ENCODE peak calls at places on chromosomes 2 and 18, in five cellular contexts. B is HCT116, Y is GM23338, P is HepG2, C is neural progenitor cell. J is an unnamed sample.

GRCh38 chr18:7987284-7987976 is 420.3 kb downstream of the PTPRM start:
- DNase-seq in B (no peak), Y (no peak), P (no peak), C (no peak), J (no peak)

GRCh38 chr2:226994775-226995174 is 158.9 kb downstream of the RHBDD1 start:
- DNase-seq in B (peak; percentile 56), Y (no peak), P (peak; percentile 23), C (peak; percentile 11), J (no peak)

GRCh38 chr2:158325031-158325781 is 131.3 kb downstream of the CCDC148 start:
- DNase-seq in B (no peak), Y (no peak), P (peak; percentile 38), C (no peak), J (no peak)

GRCh38 chr2:26251893-26252292 is 7.2 kb downstream of the HADHB start:
- DNase-seq in B (no peak), Y (no peak), P (no peak), C (no peak), J (no peak)

GRCh38 chr2:36433311-36434217 is 78.0 kb downstream of the CRIM1 start:
- DNase-seq in B (no peak), Y (no peak), P (peak; percentile 97), C (peak; percentile 48), J (no peak)

GRCh38 chr2:200608341-200609026 is 22.7 kb downstream of the AOX1 start:
- DNase-seq in B (no peak), Y (no peak), P (no peak), C (no peak), J (no peak)

GRCh38 chr18:77082316-77082715 is 50.3 kb downstream of the MBP start:
- DNase-seq in B (no peak), Y (no peak), P (no peak), C (no peak), J (no peak)

GRCh38 chr2:138475394-138475793 is 26.2 kb upstream of the SPOPL start:
- DNase-seq in B (no peak), Y (no peak), P (peak; percentile 77), C (no peak), J (no peak)

GRCh38 chr2:8986327-8986976 is 17.0 kb downstream of the MBOAT2 start:
- DNase-seq in B (no peak), Y (peak; percentile 84), P (peak; percentile 36), C (peak; percentile 31), J (no peak)

GRCh38 chr2:17539993-17540812 is at the start of gene VSNL1:
- DNase-seq in B (peak; percentile 79), Y (peak; percentile 96), P (peak; percentile 98), C (peak; percentile 98), J (peak; percentile 94)

GRCh38 chr2:199589303-199589702 is 131.6 kb upstream of the SATB2 start:
- DNase-seq in B (no peak), Y (no peak), P (no peak), C (peak; percentile 27), J (no peak)

GRCh38 chr18:23136326-23137092 is 1.2 kb downstream of the CABLES1 start:
- DNase-seq in B (no peak), Y (peak; percentile 56), P (no peak), C (peak; percentile 41), J (peak; percentile 48)
- TF ChIP-seq EZH2 in B (no peak), Y (peak; percentile 7), P (no peak), C (peak; percentile 90), J (no peak)

GRCh38 chr2:156323754-156324153 is 8.8 kb downstream of the NR4A2 start:
- DNase-seq in B (no peak), Y (no peak), P (no peak), C (no peak), J (no peak)

GRCh38 chr2:156322103-156322671 is 10.3 kb downstream of the NR4A2 start:
- DNase-seq in B (no peak), Y (no peak), P (no peak), C (no peak), J (no peak)

GRCh38 chr2:156320491-156320896 is 12.0 kb downstream of the NR4A2 start:
- DNase-seq in B (no peak), Y (peak; percentile 75), P (no peak), C (peak; percentile 57), J (no peak)

GRCh38 chr2:156321243-156321904 is 11.1 kb downstream of the NR4A2 start:
- DNase-seq in B (no peak), Y (peak; percentile 53), P (no peak), C (peak; percentile 46), J (no peak)

GRCh38 chr2:156322681-156323211 is 9.8 kb downstream of the NR4A2 start:
- DNase-seq in B (no peak), Y (peak; percentile 91), P (no peak), C (peak; percentile 62), J (no peak)
- TF ChIP-seq EZH2 in B (no peak), Y (peak; percentile 60), P (no peak), C (peak; percentile 61), J (no peak)

GRCh38 chr2:25132693-25133092 is 35.7 kb downstream of the POMC start:
- DNase-seq in B (no peak), Y (no peak), P (no peak), C (no peak), J (no peak)

GRCh38 chr2:25131253-25131566 is 37.2 kb downstream of the POMC start:
- DNase-seq in B (no peak), Y (no peak), P (no peak), C (no peak), J (no peak)

GRCh38 chr2:25131567-25132295 is 36.6 kb downstream of the POMC start:
- DNase-seq in B (no peak), Y (peak; percentile 60), P (no peak), C (peak; percentile 50), J (peak; percentile 76)

GRCh38 chr2:25129901-25130520 is 38.4 kb downstream of the POMC start:
- DNase-seq in B (no peak), Y (no peak), P (no peak), C (no peak), J (no peak)

DNA sequence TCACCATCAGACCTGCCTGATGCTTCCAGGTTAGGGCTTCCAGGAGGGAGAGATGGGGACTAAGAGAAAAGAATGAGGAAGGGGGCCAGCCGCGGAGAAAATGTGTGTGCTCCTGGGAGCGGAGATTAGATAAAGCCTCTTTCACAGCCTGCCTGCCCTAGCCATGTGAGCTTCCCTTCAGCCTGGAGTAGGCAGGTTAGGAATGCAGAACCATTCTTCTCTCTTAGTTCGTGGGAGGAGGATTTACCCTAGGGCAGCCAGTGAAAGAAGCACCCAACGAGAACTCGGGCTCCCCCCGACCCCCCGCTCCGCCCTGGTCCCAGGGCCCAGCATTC is 36.1 kb downstream of the POMC start:
- DNase-seq in B (no peak), Y (no peak), P (no peak), C (peak; percentile 82), J (peak; percentile 52)
- TF ChIP-seq EZH2 in B (no peak), Y (no peak), P (no peak), C (no peak), J (no peak)

GRCh38 chr2:179861777-179862117 is 335 bp upstream of the ZNF385B start:
- DNase-seq in B (no peak), Y (peak; percentile 58), P (no peak), C (peak; percentile 61), J (peak; percentile 10)
- TF ChIP-seq EZH2 in B (no peak), Y (peak; percentile 29), P (no peak), C (no peak), J (no peak)

DNA sequence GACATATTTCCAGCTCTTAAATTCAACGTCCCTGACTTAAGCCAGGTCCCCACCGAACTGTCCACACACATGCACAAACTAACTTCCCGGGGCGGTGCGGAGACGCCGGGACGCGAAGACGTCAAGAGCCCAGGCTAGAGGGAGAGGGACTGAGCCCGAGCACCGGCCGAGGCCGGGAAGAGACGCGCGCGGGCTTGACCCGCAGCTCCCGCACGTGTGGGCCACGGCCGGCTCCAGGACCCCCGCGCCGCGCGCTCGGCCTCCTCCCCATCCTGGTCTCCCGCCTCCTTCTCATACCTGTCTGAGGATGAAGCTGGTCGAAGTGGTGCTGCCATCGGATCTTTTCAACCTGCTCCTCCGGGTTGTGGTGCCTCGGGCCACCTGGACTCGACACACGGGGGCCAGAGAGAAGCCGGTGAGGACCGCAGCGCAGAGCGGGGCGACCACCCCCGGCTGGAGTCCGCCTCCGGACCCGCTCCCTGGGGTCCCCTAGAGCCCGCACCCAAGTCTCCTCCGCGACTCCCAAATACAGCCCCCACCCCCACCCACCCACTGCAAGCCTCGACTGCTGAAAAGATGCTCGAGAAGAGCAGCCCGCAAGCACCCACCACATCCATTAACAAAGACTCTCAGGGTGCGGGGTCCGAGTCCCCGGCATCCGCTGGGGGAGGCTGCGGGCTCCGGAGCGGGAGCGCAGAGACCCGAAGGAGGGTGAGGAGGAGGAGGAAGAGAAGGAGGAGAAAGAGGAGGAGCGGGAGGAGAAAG is 629 bp downstream of the CACNB4 start:
- DNase-seq in B (no peak), Y (peak; percentile 57), P (no peak), C (peak; percentile 65), J (peak; percentile 51)
- TF ChIP-seq EZH2 in B (no peak), Y (peak; percentile 25), P (peak; percentile 59), C (peak; percentile 83), J (no peak)

DNA sequence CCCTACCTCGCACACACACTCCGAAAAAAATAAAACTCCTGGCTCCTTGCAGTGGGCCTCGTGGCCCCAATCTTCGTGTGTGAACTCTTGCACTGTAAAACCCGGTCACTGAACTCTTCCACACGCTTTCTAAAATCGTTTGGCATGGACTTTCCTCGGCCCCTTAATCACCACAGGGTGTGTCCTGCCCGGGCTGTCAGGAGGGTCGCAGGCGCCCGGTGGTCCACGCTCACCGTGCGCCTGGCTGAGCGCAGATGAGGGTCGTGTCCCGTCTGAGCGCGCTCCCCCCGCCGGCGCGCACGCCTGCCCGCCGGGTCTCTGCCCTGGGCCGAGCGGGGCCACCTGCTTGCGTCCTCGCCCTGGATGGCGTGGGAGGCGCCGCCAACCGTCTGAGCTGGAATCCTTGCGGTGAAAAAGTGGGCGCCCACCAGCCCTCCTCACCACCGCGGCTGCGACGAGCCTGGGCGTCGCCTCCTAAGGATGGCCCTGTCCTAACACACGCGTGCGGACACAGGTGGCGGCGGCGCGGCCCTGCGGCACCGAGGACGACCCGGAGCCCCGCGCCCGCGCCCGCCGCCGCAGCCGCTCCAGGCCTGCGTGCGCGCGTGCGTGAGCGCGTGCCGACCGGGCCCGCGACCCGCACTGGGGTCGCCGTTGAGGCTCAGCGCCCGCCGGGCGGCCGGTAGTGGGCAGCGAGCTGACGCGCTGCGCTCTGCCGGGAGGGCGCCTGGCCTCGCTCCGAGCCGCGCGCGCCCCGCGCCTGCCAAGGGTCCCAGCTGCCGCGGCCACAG is 126.5 kb downstream of the ARHGEF4 start:
- DNase-seq in B (no peak), Y (peak; percentile 47), P (no peak), C (peak; percentile 68), J (peak; percentile 18)
- TF ChIP-seq EZH2 in B (no peak), Y (peak; percentile 78), P (no peak), C (no peak), J (no peak)

DNA sequence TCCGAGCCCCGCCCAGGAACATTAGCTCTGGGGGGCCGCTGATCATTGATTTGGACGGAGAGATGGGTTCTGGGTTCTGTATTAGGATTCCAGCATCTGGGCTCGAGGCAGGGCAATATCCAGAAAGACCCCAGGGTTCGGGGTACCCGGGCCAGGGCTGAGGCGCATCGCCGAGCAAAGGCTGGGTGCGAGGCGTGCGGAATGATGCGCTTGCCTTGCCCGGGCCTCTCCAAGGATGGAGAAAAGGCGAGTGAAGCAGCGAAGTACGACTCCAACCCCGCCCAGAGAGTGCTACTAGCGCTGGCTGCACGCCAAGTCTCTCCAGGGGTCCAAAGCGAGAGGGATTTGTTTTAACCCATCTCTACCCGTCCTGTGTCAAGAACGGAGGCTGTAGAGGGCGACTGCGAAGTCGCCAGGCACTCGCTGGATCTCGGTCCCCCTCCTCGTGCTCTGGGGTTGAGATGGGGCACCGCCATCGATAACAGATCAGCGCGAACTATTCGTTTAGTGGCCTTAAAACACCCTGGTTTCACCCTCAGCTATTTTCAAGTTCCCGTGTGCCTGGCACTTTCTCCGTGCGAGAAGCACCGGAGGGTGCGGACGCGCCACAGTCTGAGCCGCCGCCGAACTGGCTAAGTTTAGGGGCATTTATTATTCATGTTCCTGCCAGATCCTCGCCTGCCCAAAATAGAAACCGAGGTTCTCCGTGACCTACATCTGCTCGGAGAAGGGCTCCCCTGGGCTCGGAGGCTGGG is 1.9 kb downstream of the ADCYAP1 start:
- DNase-seq in B (no peak), Y (peak; percentile 91), P (no peak), C (peak; percentile 69), J (peak; percentile 41)
- TF ChIP-seq EZH2 in B (no peak), Y (peak; percentile 88), P (no peak), C (peak; percentile 89), J (peak; percentile 89)